ENCODE peak calls at places on chromosomes 16 and 17, in five cellular contexts. M, K, U, D and A are unnamed samples.

GRCh38 chr16:4506450-4506849 is 30.3 kb downstream of the HMOX2 start:
- DNase-seq in D (peak), K (peak), M (peak), U (peak), A (peak)

GRCh38 chr16:972316-973002 is 1.7 kb upstream of the LMF1 start:
- DNase-seq in K (peak), U (no peak), D (no peak), M (no peak), A (no peak)

GRCh38 chr16:874366-875181 is 74.0 kb upstream of the GNG13 start:
- DNase-seq in K (no peak), D (no peak), U (no peak), M (no peak), A (no peak)

GRCh38 chr16:15847621-15848175 is 9.1 kb downstream of the MYH11 start:
- DNase-seq in U (no peak), K (no peak), D (no peak), M (no peak), A (no peak)

GRCh38 chr17:73492125-73492801 is 152.0 kb downstream of the SDK2 start:
- DNase-seq in M (no peak), D (no peak), K (no peak), U (no peak), A (no peak)

GRCh38 chr17:81329279-81329926 is 34.3 kb upstream of the SLC38A10 start:
- DNase-seq in M (no peak), K (no peak), D (peak), U (peak), A (no peak)

GRCh38 chr16:51651061-51651466 is 500.0 kb upstream of the SALL1 start:
- DNase-seq in K (no peak), D (no peak), M (no peak), U (no peak), A (peak)

GRCh38 chr16:66469291-66469931 is 42.3 kb downstream of the BEAN1 start:
- DNase-seq in D (no peak), M (no peak), K (no peak), U (no peak), A (no peak)

GRCh38 chr16:89067677-89068076 is 26.0 kb upstream of the ACSF3 start:
- DNase-seq in M (no peak), D (no peak), U (no peak), K (no peak), A (no peak)

GRCh38 chr17:67467500-67468481 is 90.7 kb downstream of the PITPNC1 start:
- DNase-seq in K (no peak), D (no peak), M (peak), U (no peak), A (no peak)

GRCh38 chr16:21950782-21951521 is 2.2 kb upstream of the UQCRC2 start:
- DNase-seq in K (peak), M (no peak), D (peak), U (peak), A (peak)